ENCODE peak calls at places on chromosomes 3 and 15, in nine cellular contexts. I, E, T, L, W, J, C, S and F are unnamed samples.

GRCh38 chr3:160403796-160404510 is 4.5 kb downstream of the SMC4 start:
- DNase-seq in W (no peak), I (no peak), E (no peak), J (no peak), L (no peak), T (peak; percentile 34), C (no peak), S (no peak), F (no peak)

GRCh38 chr15:30930422-30930821 is 26.7 kb downstream of the FAN1 start:
- DNase-seq in S (no peak), L (no peak), T (no peak), W (no peak), E (no peak), I (no peak), C (no peak), J (no peak), F (no peak)

GRCh38 chr3:188421151-188421821 is 267.3 kb downstream of the LPP start:
- DNase-seq in W (no peak), I (no peak), L (no peak), S (no peak), C (no peak), E (no peak), J (no peak), T (peak; percentile 92), F (no peak)

GRCh38 chr15:64191971-64192830 is 29.4 kb upstream of the PPIB start:
- DNase-seq in S (no peak), L (no peak), W (no peak), I (no peak), J (no peak), E (no peak), C (no peak), T (no peak), F (no peak)

GRCh38 chr15:26525096-26525495 is 247.8 kb downstream of the GABRB3 start:
- DNase-seq in W (no peak), T (no peak), S (no peak), L (no peak), C (no peak), I (no peak), J (no peak), E (no peak), F (no peak)

GRCh38 chr15:28935316-28935715 is 49.5 kb downstream of the APBA2 start:
- DNase-seq in I (no peak), J (peak; percentile 41), W (no peak), C (no peak), S (peak; percentile 37), T (peak; percentile 21), E (peak; percentile 74), L (no peak), F (peak; percentile 60)

GRCh38 chr3:12483364-12483763 is 916 bp upstream of the TSEN2 start:
- DNase-seq in T (peak; percentile 56), W (no peak), S (no peak), I (no peak), E (no peak), C (no peak), L (peak; percentile 14), J (peak; percentile 32), F (no peak)

GRCh38 chr3:100437879-100438622 is 36.7 kb downstream of the LNP1 start:
- DNase-seq in C (no peak), E (no peak), W (no peak), T (no peak), S (no peak), I (no peak), J (no peak), L (no peak), F (no peak)

GRCh38 chr3:9135526-9135925 is 113.9 kb downstream of the SRGAP3 start:
- DNase-seq in C (no peak), E (no peak), L (no peak), W (no peak), I (no peak), J (no peak), T (no peak), S (no peak), F (no peak)

GRCh38 chr3:133964547-133964946 is 65.2 kb downstream of the SLCO2A1 start:
- DNase-seq in C (no peak), T (no peak), L (no peak), E (no peak), J (no peak), I (no peak), W (no peak), S (no peak), F (no peak)

GRCh38 chr15:94864600-94864999 is 633.2 kb downstream of the MCTP2 start:
- DNase-seq in E (no peak), T (no peak), W (no peak), S (no peak), C (no peak), J (no peak), L (no peak), I (no peak), F (no peak)

GRCh38 chr15:56919708-56920637 is 1.5 kb downstream of the TCF12 start:
- DNase-seq in C (peak; percentile 13), E (peak; percentile 33), T (peak; percentile 47), W (peak; percentile 19), L (no peak), I (no peak), S (peak; percentile 32), J (peak; percentile 49), F (peak; percentile 29)

GRCh38 chr3:155960060-155960459 is 89.6 kb downstream of the GMPS start:
- DNase-seq in L (no peak), C (no peak), J (no peak), W (no peak), T (peak; percentile 72), I (no peak), S (no peak), E (no peak), F (no peak)

GRCh38 chr3:152511904-152512303 is 243.2 kb downstream of the MBNL1 start:
- DNase-seq in T (no peak), E (no peak), C (no peak), I (no peak), J (no peak), W (no peak), S (no peak), L (no peak), F (no peak)

GRCh38 chr15:32067115-32067514 is 36.8 kb downstream of the CHRNA7 start:
- DNase-seq in I (no peak), J (no peak), L (no peak), S (no peak), C (no peak), E (no peak), W (no peak), T (no peak), F (no peak)

GRCh38 chr15:95812491-95812890 is 518.0 kb upstream of the NR2F2 start:
- DNase-seq in C (no peak), T (peak; percentile 44), W (no peak), E (no peak), L (no peak), J (no peak), S (no peak), I (no peak), F (no peak)

GRCh38 chr3:148309390-148310035 is 388.2 kb upstream of the AGTR1 start:
- DNase-seq in T (peak; percentile 76), E (peak; percentile 13), W (no peak), L (peak; percentile 6), S (peak; percentile 52), J (peak; percentile 38), I (no peak), C (no peak), F (peak; percentile 10)